ENCODE peak calls at places on chromosomes 12 and 14, in five cellular contexts. M is IMR-90, I is neuronal stem cell, R is trophoblast cell, S is H1. T is an unnamed sample.

GRCh38 chr12:68750506-68750905 is 4.5 kb downstream of the SLC35E3 start:
- DNase-seq in M (peak; percentile 2), I (no peak), R (no peak), S (no peak), T (no peak)

GRCh38 chr14:65637780-65638179 is 225.2 kb downstream of the FUT8 start:
- DNase-seq in M (peak; percentile 1), I (no peak), R (no peak), S (no peak), T (no peak)

GRCh38 chr14:105448706-105449111 is 25.9 kb upstream of the CRIP2 start:
- DNase-seq in M (peak; percentile 47), I (peak; percentile 37), R (peak; percentile 83), S (peak; percentile 90), T (peak; percentile 60)

GRCh38 chr12:113368331-113368730 is 9.9 kb downstream of the PLBD2 start:
- DNase-seq in M (no peak), I (no peak), R (no peak), S (no peak), T (no peak)

GRCh38 chr14:92982941-92983340 is 60.0 kb downstream of the CHGA start:
- DNase-seq in M (peak; percentile 3), I (no peak), R (no peak), S (no peak), T (no peak)

GRCh38 chr14:25953532-25954144 is 644.2 kb downstream of the NOVA1 start:
- DNase-seq in M (no peak), I (no peak), R (no peak), S (no peak), T (peak; percentile 6)

GRCh38 chr14:45246633-45247173 is 6.3 kb downstream of the MIS18BP1 start:
- DNase-seq in M (no peak), I (no peak), R (no peak), S (no peak), T (no peak)

GRCh38 chr14:100846309-100846859 is 20.5 kb downstream of the MEG3 start:
- DNase-seq in M (no peak), I (no peak), R (no peak), S (no peak), T (peak; percentile 11)

GRCh38 chr12:129903092-129903945 is 506 bp downstream of the TMEM132D start:
- DNase-seq in M (no peak), I (peak; percentile 6), R (no peak), S (peak; percentile 73), T (no peak)

GRCh38 chr12:6961695-6962284 is 8.7 kb downstream of the PHB2 start:
- DNase-seq in M (peak; percentile 77), I (peak; percentile 72), R (peak; percentile 69), S (peak; percentile 79), T (peak; percentile 91)

GRCh38 chr12:6963741-6964446 is 6.6 kb downstream of the PHB2 start:
- DNase-seq in M (no peak), I (no peak), R (peak; percentile 15), S (no peak), T (no peak)

GRCh38 chr12:6961278-6961694 is 9.2 kb downstream of the PHB2 start:
- DNase-seq in M (no peak), I (no peak), R (peak; percentile 69), S (no peak), T (peak; percentile 50)

GRCh38 chr12:6963016-6963731 is 7.3 kb downstream of the PHB2 start:
- DNase-seq in M (no peak), I (no peak), R (peak; percentile 87), S (peak; percentile 91), T (no peak)

GRCh38 chr12:6962285-6963015 is 8.0 kb downstream of the PHB2 start:
- DNase-seq in M (no peak), I (no peak), R (peak; percentile 94), S (peak; percentile 82), T (no peak)
- H4K91ac ChIP-seq in M (peak overlapping the region; percentile 92), I (peak overlapping the region; percentile 79), R (peak overlapping the region; percentile 99), S (peak overlapping the region; percentile 57), T (peak overlapping the region; percentile 97)

GRCh38 chr12:49108958-49109404 is 1.7 kb downstream of the LMBR1L start:
- DNase-seq in M (peak; percentile 20), I (no peak), R (peak; percentile 66), S (no peak), T (peak; percentile 60)
- H3K4me3 ChIP-seq in M (peak overlapping the region; percentile 85), I (peak overlapping the region; percentile 91), R (no peak overlapping the region), S (no peak overlapping the region), T (peak overlapping the region; percentile 99)

DNA sequence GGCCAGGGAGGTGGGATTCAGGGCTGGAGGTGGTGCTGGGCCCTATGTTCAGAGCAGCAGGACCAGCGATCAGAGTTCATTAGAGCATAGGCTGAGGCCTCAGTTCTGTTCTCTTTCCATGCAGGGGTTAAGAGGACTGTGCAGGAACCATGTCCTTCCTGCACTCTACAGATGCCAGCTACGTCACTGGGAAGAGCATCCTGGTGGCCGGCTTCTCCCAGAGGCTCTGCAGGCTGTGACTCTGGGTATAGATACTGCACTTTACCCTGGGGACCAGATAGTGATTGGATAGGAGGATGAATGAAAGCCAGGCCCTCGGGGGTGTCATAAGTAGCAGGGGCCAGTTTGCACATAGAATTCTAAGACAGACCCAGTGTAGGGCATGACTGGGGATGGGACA is 92.6 kb downstream of the DHRS2 start:
- DNase-seq in M (no peak), I (no peak), R (no peak), S (no peak), T (no peak)
- H4K91ac ChIP-seq in M (no peak overlapping the region), I (no peak overlapping the region), R (no peak overlapping the region), S (no peak overlapping the region), T (no peak overlapping the region)

GRCh38 chr12:5047729-5048128 is 4.0 kb downstream of the KCNA5 start:
- DNase-seq in M (no peak), I (no peak), R (no peak), S (no peak), T (no peak)

GRCh38 chr12:5052348-5052747 is 8.7 kb downstream of the KCNA5 start:
- DNase-seq in M (no peak), I (no peak), R (no peak), S (no peak), T (no peak)

GRCh38 chr12:5050542-5050941 is 6.9 kb downstream of the KCNA5 start:
- DNase-seq in M (no peak), I (no peak), R (no peak), S (no peak), T (no peak)

GRCh38 chr12:5051334-5051733 is 7.7 kb downstream of the KCNA5 start:
- DNase-seq in M (no peak), I (no peak), R (no peak), S (no peak), T (no peak)

DNA sequence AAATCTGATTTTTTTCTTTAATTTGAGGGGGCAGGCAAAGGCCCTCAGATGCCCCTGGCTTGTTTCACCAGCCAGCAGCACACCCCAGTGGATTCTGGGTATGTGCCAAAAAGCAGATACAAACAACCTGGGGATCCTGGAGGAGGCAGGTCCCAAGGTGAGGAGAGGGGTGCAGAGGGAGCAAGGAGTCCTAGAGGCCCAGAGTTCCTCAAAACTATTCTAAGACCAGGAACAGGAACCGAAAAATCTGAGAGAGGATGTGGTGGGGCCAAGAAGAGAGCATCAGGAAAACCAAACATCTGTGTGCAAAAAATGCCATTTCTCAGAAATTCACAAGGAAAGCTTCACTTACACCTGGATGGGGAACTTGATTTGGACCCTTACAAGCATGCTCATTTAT is 8.2 kb downstream of the KCNA5 start:
- DNase-seq in M (no peak), I (no peak), R (no peak), S (no peak), T (no peak)
- H3K4me3 ChIP-seq in M (no peak overlapping the region), I (no peak overlapping the region), R (no peak overlapping the region), S (no peak overlapping the region), T (no peak overlapping the region)

DNA sequence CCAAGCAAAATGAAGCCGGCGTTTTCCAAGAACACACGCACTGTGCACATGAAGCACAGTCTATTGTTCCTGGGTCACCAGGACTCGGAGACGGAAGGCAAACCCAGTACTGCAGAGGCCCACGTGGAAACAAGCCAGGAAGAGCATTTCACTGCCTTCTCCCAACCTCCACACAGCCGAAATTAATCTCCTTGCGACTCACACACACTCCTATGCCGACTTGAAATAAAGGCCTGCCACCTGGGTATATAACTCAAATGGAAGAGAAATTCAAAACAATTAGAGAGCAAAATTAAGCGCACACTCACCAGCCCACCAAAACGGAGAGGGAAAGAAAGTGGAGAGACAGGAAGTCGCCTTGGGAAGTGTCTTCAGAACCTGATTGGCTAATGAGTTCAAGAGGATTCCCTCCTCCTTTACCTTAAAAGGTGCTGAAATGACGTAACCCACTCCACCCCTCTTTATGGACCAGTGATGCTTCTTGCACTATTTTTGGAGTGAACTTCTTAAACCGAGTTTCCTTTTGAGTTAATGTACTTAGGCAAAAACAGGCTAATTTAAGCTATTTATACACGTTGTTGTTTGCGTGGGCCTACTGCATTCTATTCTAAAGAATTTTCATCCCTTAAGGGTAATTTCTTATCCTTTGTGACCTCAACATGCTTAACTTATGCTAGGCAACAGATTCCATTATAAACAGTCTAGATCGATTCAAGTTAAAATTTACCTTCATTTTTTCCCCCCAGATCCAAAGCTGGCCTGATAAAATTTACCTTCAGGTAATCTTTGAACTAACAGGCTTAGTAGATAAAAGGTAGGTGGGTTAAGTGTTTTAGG is at the start of gene CCNB1IP1:
- DNase-seq in M (peak; percentile 91), I (peak; percentile 64), R (peak; percentile 80), S (peak; percentile 61), T (peak; percentile 93)
- H4K91ac ChIP-seq in M (peak within 1 kb of the TSS; percentile 41), I (no peak within 1 kb of the TSS), R (peak within 1 kb of the TSS; percentile 19), S (no peak within 1 kb of the TSS), T (no peak within 1 kb of the TSS)

GRCh38 chr14:22508662-22509035 is 80.4 kb downstream of the DAD1 start:
- DNase-seq in M (no peak), I (no peak), R (no peak), S (no peak), T (no peak)
- H3K4me3 ChIP-seq in M (no peak overlapping the region), I (no peak overlapping the region), R (no peak overlapping the region), S (no peak overlapping the region), T (no peak overlapping the region)

GRCh38 chr12:116927244-116927940 is 16.6 kb downstream of the FBXW8 start:
- DNase-seq in M (no peak), I (no peak), R (no peak), S (no peak), T (peak; percentile 14)
- H4K91ac ChIP-seq in M (no peak overlapping the region), I (no peak overlapping the region), R (no peak overlapping the region), S (no peak overlapping the region), T (no peak overlapping the region)

GRCh38 chr12:120358412-120359158 is 10.4 kb downstream of the MSI1 start:
- DNase-seq in M (no peak), I (no peak), R (peak; percentile 51), S (peak; percentile 74), T (no peak)
- H3K4me3 ChIP-seq in M (no peak overlapping the region), I (no peak overlapping the region), R (no peak overlapping the region), S (no peak overlapping the region), T (no peak overlapping the region)

GRCh38 chr12:6336859-6337744 is 4.8 kb downstream of the TNFRSF1A start:
- DNase-seq in M (no peak), I (no peak), R (peak; percentile 48), S (no peak), T (no peak)
- H4K91ac ChIP-seq in M (peak overlapping the region; percentile 94), I (peak overlapping the region; percentile 16), R (peak overlapping the region; percentile 88), S (peak overlapping the region; percentile 83), T (peak overlapping the region; percentile 99)

GRCh38 chr12:95445884-95446482 is 28.0 kb upstream of the METAP2 start:
- DNase-seq in M (no peak), I (no peak), R (no peak), S (no peak), T (no peak)
- H3K4me3 ChIP-seq in M (no peak overlapping the region), I (no peak overlapping the region), R (no peak overlapping the region), S (no peak overlapping the region), T (no peak overlapping the region)

T was measured in mesenchymal stem cell.